ENCODE peak calls at places on chromosomes 2 and 18, in six cellular contexts. L is sciatic nerve; P is activated CD4-positive, alpha-beta T cell treated with anti-CD3 and anti-CD28 coated beads for 36 hours; A is mesenteric fat pad; Z is NCI-H748 treated with DMSO at 0.1 percent for 48 hours; W is lower lobe of right lung. D is an unnamed sample.
A peak's percentile ranks its signal among the peaks of the same experiment; 100 is the strongest.

GRCh38 chr2:150974864-150975263 is 286.8 kb downstream of the RBM43 start:
- DNase-seq in L (no peak), P (no peak), A (no peak), Z (no peak), W (no peak), D (no peak)

GRCh38 chr18:69401475-69402218 is 959 bp downstream of the DOK6 start:
- DNase-seq in L (no peak), P (no peak), A (no peak), Z (no peak), W (no peak), D (no peak)

GRCh38 chr2:191434072-191434471 is 188.9 kb downstream of the MYO1B start:
- DNase-seq in L (no peak), P (no peak), A (no peak), Z (no peak), W (no peak), D (no peak)

GRCh38 chr2:174635747-174636399 is 38.3 kb upstream of the WIPF1 start:
- DNase-seq in L (no peak), P (no peak), A (no peak), Z (no peak), W (no peak), D (no peak)

GRCh38 chr2:33015421-33016142 is 68.8 kb downstream of the LTBP1 start:
- DNase-seq in L (no peak), P (no peak), A (no peak), Z (no peak), W (no peak), D (no peak)

GRCh38 chr2:122681626-122682025 is 926.2 kb downstream of the TSN start:
- DNase-seq in L (no peak), P (no peak), A (no peak), Z (no peak), W (no peak), D (no peak)

GRCh38 chr18:74546751-74547530 is 12.6 kb downstream of the CNDP1 start:
- DNase-seq in L (no peak), P (no peak), A (no peak), Z (no peak), W (no peak), D (no peak)

GRCh38 chr2:27891820-27892105 is 1.2 kb downstream of the BABAM2 start:
- DNase-seq in L (no peak), P (no peak), A (no peak), Z (no peak), W (no peak), D (no peak)

GRCh38 chr2:231399853-231400667 is 4.5 kb downstream of the B3GNT7 start:
- DNase-seq in L (no peak), P (no peak), A (no peak), Z (no peak), W (no peak), D (no peak)

GRCh38 chr2:1744446-1745170 is at the start of gene PXDN:
- DNase-seq in L (peak; percentile 75), P (no peak), A (peak; percentile 88), Z (no peak), W (no peak), D (no peak)

GRCh38 chr2:141770511-141770910 is 360.3 kb downstream of the LRP1B start:
- DNase-seq in L (no peak), P (no peak), A (no peak), Z (no peak), W (no peak), D (no peak)

GRCh38 chr2:49940616-49941015 is 786.3 kb upstream of the FSHR start:
- DNase-seq in L (no peak), P (no peak), A (no peak), Z (no peak), W (no peak), D (no peak)

GRCh38 chr2:237996041-237996593 is 29.3 kb downstream of the UBE2F start:
- DNase-seq in L (no peak), P (no peak), A (no peak), Z (no peak), W (peak; percentile 54), D (no peak)

GRCh38 chr18:62663731-62664336 is 51.5 kb upstream of the PHLPP1 start:
- DNase-seq in L (no peak), P (no peak), A (no peak), Z (no peak), W (no peak), D (peak; percentile 2)